ENCODE peak calls at places on chromosomes 12 and 14, in nine cellular contexts. One of them, this sample, is unnamed. For H3K4me1, the result is how much of the 10 kb centered on the place peaks cover.

GRCh38 chr12:27905285-27906126 is 67.0 kb downstream of the PTHLH start:
- DNase-seq in esophagus squamous epithelium: no peak
- DNase-seq in HCT116: no peak
- DNase-seq in vagina: no peak
- DNase-seq in thoracic aorta: no peak
- DNase-seq in hepatocyte: no peak
- DNase-seq in neural progenitor cell: no peak
- DNase-seq in OCI-LY7: no peak
- DNase-seq in CD8-positive, alpha-beta T cell: no peak
- DNase-seq in this sample: no peak

GRCh38 chr12:131315601-131316000 is 361.9 kb downstream of the ADGRD1 start:
- DNase-seq in esophagus squamous epithelium: no peak
- DNase-seq in HCT116: no peak
- DNase-seq in vagina: no peak
- DNase-seq in thoracic aorta: no peak
- DNase-seq in hepatocyte: no peak
- DNase-seq in neural progenitor cell: no peak
- DNase-seq in OCI-LY7: no peak
- DNase-seq in CD8-positive, alpha-beta T cell: no peak
- DNase-seq in this sample: no peak

GRCh38 chr12:109890620-109891019 is 9.5 kb upstream of the TCHP start:
- DNase-seq in esophagus squamous epithelium: no peak
- DNase-seq in HCT116: no peak
- DNase-seq in vagina: no peak
- DNase-seq in thoracic aorta: no peak
- DNase-seq in hepatocyte: no peak
- DNase-seq in neural progenitor cell: no peak
- DNase-seq in OCI-LY7: no peak
- DNase-seq in CD8-positive, alpha-beta T cell: no peak
- DNase-seq in this sample: no peak

GRCh38 chr12:124800506-124800905 is 63.2 kb downstream of the SCARB1 start:
- DNase-seq in esophagus squamous epithelium: no peak
- DNase-seq in HCT116: no peak
- DNase-seq in vagina: no peak
- DNase-seq in thoracic aorta: no peak
- DNase-seq in hepatocyte: no peak
- DNase-seq in neural progenitor cell: no peak
- DNase-seq in OCI-LY7: no peak
- DNase-seq in CD8-positive, alpha-beta T cell: no peak
- DNase-seq in this sample: no peak

GRCh38 chr12:12474931-12475485 is 87.7 kb downstream of the DUSP16 start:
- DNase-seq in esophagus squamous epithelium: no peak
- DNase-seq in HCT116: no peak
- DNase-seq in vagina: no peak
- DNase-seq in thoracic aorta: no peak
- DNase-seq in hepatocyte: no peak
- DNase-seq in neural progenitor cell: no peak
- DNase-seq in OCI-LY7: no peak
- DNase-seq in CD8-positive, alpha-beta T cell: no peak
- DNase-seq in this sample: no peak

GRCh38 chr14:91299483-91300115 is 55.1 kb upstream of the GPR68 start:
- DNase-seq in esophagus squamous epithelium: no peak
- DNase-seq in HCT116: no peak
- DNase-seq in vagina: no peak
- DNase-seq in thoracic aorta: no peak
- DNase-seq in hepatocyte: no peak
- DNase-seq in neural progenitor cell: no peak
- DNase-seq in OCI-LY7: no peak
- DNase-seq in CD8-positive, alpha-beta T cell: no peak
- DNase-seq in this sample: no peak

GRCh38 chr12:33486058-33486457 is 46.4 kb upstream of the SYT10 start:
- DNase-seq in esophagus squamous epithelium: no peak
- DNase-seq in HCT116: no peak
- DNase-seq in vagina: no peak
- DNase-seq in thoracic aorta: no peak
- DNase-seq in hepatocyte: no peak
- DNase-seq in neural progenitor cell: no peak
- DNase-seq in OCI-LY7: no peak
- DNase-seq in CD8-positive, alpha-beta T cell: no peak
- DNase-seq in this sample: no peak

GRCh38 chr12:71415336-71416231 is 24.0 kb upstream of the LGR5 start:
- DNase-seq in esophagus squamous epithelium: no peak
- DNase-seq in HCT116: peak
- DNase-seq in vagina: no peak
- DNase-seq in thoracic aorta: no peak
- DNase-seq in hepatocyte: peak
- DNase-seq in neural progenitor cell: peak
- DNase-seq in OCI-LY7: peak
- DNase-seq in CD8-positive, alpha-beta T cell: no peak
- DNase-seq in this sample: no peak

GRCh38 chr12:5715076-5715475 is 230.0 kb downstream of the ANO2 start:
- DNase-seq in esophagus squamous epithelium: no peak
- DNase-seq in HCT116: no peak
- DNase-seq in vagina: no peak
- DNase-seq in thoracic aorta: no peak
- DNase-seq in hepatocyte: peak
- DNase-seq in neural progenitor cell: no peak
- DNase-seq in OCI-LY7: no peak
- DNase-seq in CD8-positive, alpha-beta T cell: no peak
- DNase-seq in this sample: no peak

GRCh38 chr12:72276212-72276865 is 4.2 kb downstream of the TRHDE start:
- DNase-seq in esophagus squamous epithelium: no peak
- DNase-seq in HCT116: no peak
- DNase-seq in vagina: no peak
- DNase-seq in thoracic aorta: no peak
- DNase-seq in hepatocyte: no peak
- DNase-seq in neural progenitor cell: no peak
- DNase-seq in OCI-LY7: no peak
- DNase-seq in CD8-positive, alpha-beta T cell: no peak
- DNase-seq in this sample: no peak

GRCh38 chr12:113194971-113195391 is 9.5 kb downstream of the RITA1 start:
- DNase-seq in esophagus squamous epithelium: no peak
- DNase-seq in HCT116: no peak
- DNase-seq in vagina: no peak
- DNase-seq in thoracic aorta: no peak
- DNase-seq in hepatocyte: no peak
- DNase-seq in neural progenitor cell: peak
- DNase-seq in OCI-LY7: no peak
- DNase-seq in CD8-positive, alpha-beta T cell: no peak
- DNase-seq in this sample: no peak

GRCh38 chr12:117686911-117687377 is 281.8 kb downstream of the KSR2 start:
- DNase-seq in esophagus squamous epithelium: no peak
- DNase-seq in HCT116: peak
- DNase-seq in vagina: no peak
- DNase-seq in thoracic aorta: no peak
- DNase-seq in hepatocyte: peak
- DNase-seq in neural progenitor cell: no peak
- DNase-seq in OCI-LY7: no peak
- DNase-seq in CD8-positive, alpha-beta T cell: no peak
- DNase-seq in this sample: no peak

GRCh38 chr12:38772427-38772826 is 133.0 kb downstream of the CPNE8 start:
- DNase-seq in esophagus squamous epithelium: no peak
- DNase-seq in HCT116: no peak
- DNase-seq in vagina: no peak
- DNase-seq in thoracic aorta: no peak
- DNase-seq in hepatocyte: no peak
- DNase-seq in neural progenitor cell: no peak
- DNase-seq in OCI-LY7: no peak
- DNase-seq in CD8-positive, alpha-beta T cell: no peak
- DNase-seq in this sample: no peak

GRCh38 chr12:110826592-110827200 is 20.1 kb upstream of the CCDC63 start:
- DNase-seq in esophagus squamous epithelium: peak
- DNase-seq in HCT116: peak
- DNase-seq in vagina: no peak
- DNase-seq in thoracic aorta: peak
- DNase-seq in hepatocyte: peak
- DNase-seq in neural progenitor cell: peak
- DNase-seq in OCI-LY7: peak
- DNase-seq in CD8-positive, alpha-beta T cell: peak
- DNase-seq in this sample: peak

GRCh38 chr14:93084866-93085857 is 30.6 kb downstream of the ITPK1 start:
- DNase-seq in esophagus squamous epithelium: no peak
- DNase-seq in HCT116: no peak
- DNase-seq in vagina: no peak
- DNase-seq in thoracic aorta: no peak
- DNase-seq in hepatocyte: no peak
- DNase-seq in neural progenitor cell: no peak
- DNase-seq in OCI-LY7: no peak
- DNase-seq in CD8-positive, alpha-beta T cell: no peak
- DNase-seq in this sample: no peak

GRCh38 chr14:88044129-88044727 is 39.3 kb downstream of the GPR65 start:
- DNase-seq in esophagus squamous epithelium: no peak
- DNase-seq in HCT116: no peak
- DNase-seq in vagina: no peak
- DNase-seq in thoracic aorta: no peak
- DNase-seq in hepatocyte: peak
- DNase-seq in neural progenitor cell: no peak
- DNase-seq in OCI-LY7: no peak
- DNase-seq in CD8-positive, alpha-beta T cell: no peak
- DNase-seq in this sample: no peak

GRCh38 chr12:32134144-32134888 is 27.7 kb downstream of the BICD1 start:
- DNase-seq in esophagus squamous epithelium: no peak
- DNase-seq in HCT116: no peak
- DNase-seq in vagina: no peak
- DNase-seq in thoracic aorta: no peak
- DNase-seq in hepatocyte: no peak
- DNase-seq in neural progenitor cell: no peak
- DNase-seq in OCI-LY7: peak
- DNase-seq in CD8-positive, alpha-beta T cell: peak
- DNase-seq in this sample: no peak

GRCh38 chr12:12079291-12079690 is 8.6 kb downstream of the BCL2L14 start:
- DNase-seq in esophagus squamous epithelium: no peak
- DNase-seq in HCT116: no peak
- DNase-seq in vagina: peak
- DNase-seq in thoracic aorta: no peak
- DNase-seq in hepatocyte: no peak
- DNase-seq in neural progenitor cell: no peak
- DNase-seq in OCI-LY7: no peak
- DNase-seq in CD8-positive, alpha-beta T cell: no peak
- DNase-seq in this sample: no peak

DNA sequence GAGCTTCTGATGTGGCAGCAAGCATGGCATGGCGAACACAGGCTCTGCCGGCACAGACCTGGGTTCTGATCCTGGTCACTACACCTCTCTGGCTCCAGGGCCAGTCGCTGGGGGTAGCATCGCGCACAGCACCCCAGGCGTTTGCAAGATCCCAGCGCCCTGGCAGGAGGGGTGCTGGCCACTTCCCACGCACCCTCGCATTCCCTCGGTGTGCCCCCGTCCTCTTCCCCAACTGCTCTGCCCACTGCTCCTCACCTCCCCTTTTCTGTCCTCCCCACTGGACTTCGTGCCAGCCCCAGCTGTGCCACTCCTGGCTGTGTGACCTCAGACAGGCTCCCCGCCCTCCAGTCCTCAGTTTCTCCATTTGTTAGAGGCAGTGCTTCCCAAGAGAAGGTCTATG is 2.8 kb downstream of the CDK2AP1 start:
- DNase-seq in esophagus squamous epithelium: no peak
- DNase-seq in HCT116: no peak
- DNase-seq in vagina: no peak
- DNase-seq in thoracic aorta: no peak
- DNase-seq in hepatocyte: no peak
- DNase-seq in neural progenitor cell: no peak
- DNase-seq in OCI-LY7: no peak
- DNase-seq in CD8-positive, alpha-beta T cell: no peak
- DNase-seq in this sample: no peak
- H3K4me3 ChIP-seq in esophagus squamous epithelium: peak
- H3K4me3 ChIP-seq in HCT116: no peak
- H3K4me3 ChIP-seq in vagina: no peak
- H3K4me3 ChIP-seq in thoracic aorta: peak
- H3K4me3 ChIP-seq in hepatocyte: no peak
- H3K4me3 ChIP-seq in neural progenitor cell: peak
- H3K4me3 ChIP-seq in OCI-LY7: no peak
- H3K4me3 ChIP-seq in CD8-positive, alpha-beta T cell: peak
- H3K4me3 ChIP-seq in this sample: no peak

GRCh38 chr14:99043756-99044155 is 228.2 kb downstream of the BCL11B start:
- DNase-seq in esophagus squamous epithelium: no peak
- DNase-seq in HCT116: no peak
- DNase-seq in vagina: no peak
- DNase-seq in thoracic aorta: no peak
- DNase-seq in hepatocyte: no peak
- DNase-seq in neural progenitor cell: no peak
- DNase-seq in OCI-LY7: no peak
- DNase-seq in CD8-positive, alpha-beta T cell: no peak
- DNase-seq in this sample: no peak

GRCh38 chr14:99043258-99043615 is 228.8 kb downstream of the BCL11B start:
- DNase-seq in esophagus squamous epithelium: no peak
- DNase-seq in HCT116: no peak
- DNase-seq in vagina: no peak
- DNase-seq in thoracic aorta: no peak
- DNase-seq in hepatocyte: no peak
- DNase-seq in neural progenitor cell: no peak
- DNase-seq in OCI-LY7: no peak
- DNase-seq in CD8-positive, alpha-beta T cell: no peak
- DNase-seq in this sample: no peak

GRCh38 chr14:99041820-99042174 is 230.2 kb downstream of the BCL11B start:
- DNase-seq in esophagus squamous epithelium: no peak
- DNase-seq in HCT116: no peak
- DNase-seq in vagina: no peak
- DNase-seq in thoracic aorta: no peak
- DNase-seq in hepatocyte: no peak
- DNase-seq in neural progenitor cell: no peak
- DNase-seq in OCI-LY7: no peak
- DNase-seq in CD8-positive, alpha-beta T cell: no peak
- DNase-seq in this sample: no peak

GRCh38 chr14:99041141-99041819 is 230.7 kb downstream of the BCL11B start:
- DNase-seq in esophagus squamous epithelium: no peak
- DNase-seq in HCT116: no peak
- DNase-seq in vagina: no peak
- DNase-seq in thoracic aorta: no peak
- DNase-seq in hepatocyte: no peak
- DNase-seq in neural progenitor cell: no peak
- DNase-seq in OCI-LY7: no peak
- DNase-seq in CD8-positive, alpha-beta T cell: no peak
- DNase-seq in this sample: no peak

GRCh38 chr14:99042376-99043257 is 229.4 kb downstream of the BCL11B start:
- DNase-seq in esophagus squamous epithelium: no peak
- DNase-seq in HCT116: no peak
- DNase-seq in vagina: no peak
- DNase-seq in thoracic aorta: no peak
- DNase-seq in hepatocyte: no peak
- DNase-seq in neural progenitor cell: no peak
- DNase-seq in OCI-LY7: no peak
- DNase-seq in CD8-positive, alpha-beta T cell: no peak
- DNase-seq in this sample: no peak
- H3K4me1 ChIP-seq in esophagus squamous epithelium: under half
- H3K4me1 ChIP-seq in HCT116: under half
- H3K4me1 ChIP-seq in vagina: under half
- H3K4me1 ChIP-seq in thoracic aorta: under half
- H3K4me1 ChIP-seq in hepatocyte: under half
- H3K4me1 ChIP-seq in neural progenitor cell: under half
- H3K4me1 ChIP-seq in OCI-LY7: under half
- H3K4me1 ChIP-seq in CD8-positive, alpha-beta T cell: under half
- H3K4me1 ChIP-seq in this sample: under half

GRCh38 chr14:50828738-50829471 is 2.1 kb downstream of the NIN start:
- DNase-seq in esophagus squamous epithelium: no peak
- DNase-seq in HCT116: no peak
- DNase-seq in vagina: no peak
- DNase-seq in thoracic aorta: no peak
- DNase-seq in hepatocyte: no peak
- DNase-seq in neural progenitor cell: peak
- DNase-seq in OCI-LY7: no peak
- DNase-seq in CD8-positive, alpha-beta T cell: no peak
- DNase-seq in this sample: no peak
- TF ChIP-seq CTCF in esophagus squamous epithelium: no peak
- TF ChIP-seq CTCF in HCT116: no peak
- TF ChIP-seq CTCF in vagina: no peak
- TF ChIP-seq CTCF in thoracic aorta: no peak
- TF ChIP-seq CTCF in hepatocyte: no peak
- TF ChIP-seq CTCF in neural progenitor cell: no peak
- TF ChIP-seq CTCF in OCI-LY7: peak
- TF ChIP-seq CTCF in CD8-positive, alpha-beta T cell: no peak
- TF ChIP-seq CTCF in this sample: no peak

GRCh38 chr12:14886271-14886670 is 617 bp upstream of the MGP start:
- DNase-seq in esophagus squamous epithelium: no peak
- DNase-seq in HCT116: no peak
- DNase-seq in vagina: no peak
- DNase-seq in thoracic aorta: no peak
- DNase-seq in hepatocyte: no peak
- DNase-seq in neural progenitor cell: no peak
- DNase-seq in OCI-LY7: no peak
- DNase-seq in CD8-positive, alpha-beta T cell: no peak
- DNase-seq in this sample: no peak
- H3K4me3 ChIP-seq in esophagus squamous epithelium: peak
- H3K4me3 ChIP-seq in HCT116: no peak
- H3K4me3 ChIP-seq in vagina: no peak
- H3K4me3 ChIP-seq in thoracic aorta: peak
- H3K4me3 ChIP-seq in hepatocyte: no peak
- H3K4me3 ChIP-seq in neural progenitor cell: no peak
- H3K4me3 ChIP-seq in OCI-LY7: no peak
- H3K4me3 ChIP-seq in CD8-positive, alpha-beta T cell: no peak
- H3K4me3 ChIP-seq in this sample: peak